ENCODE peak calls at places on chromosomes 16 and 17, in seven cellular contexts. V is heart left ventricle, W is heart right ventricle, J is OCI-LY7, B is choroid plexus epithelial cell, O is lower lobe of right lung, R is fibroblast of mammary gland. C is an unnamed sample.

GRCh38 chr17:78781339-78782304 is at the start of gene CYTH1:
- DNase-seq in O (peak), B (peak), J (peak), W (no peak), V (peak), R (peak), C (peak)

GRCh38 chr17:81513669-81514484 is 1.3 kb upstream of the ACTG1 start:
- DNase-seq in B (peak), J (peak), O (peak), W (peak), R (peak), V (peak), C (peak)

GRCh38 chr16:88088161-88088581 is 136.9 kb downstream of the BANP start:
- DNase-seq in W (no peak), B (no peak), R (no peak), O (no peak), V (no peak), J (no peak), C (no peak)

GRCh38 chr17:28505986-28506665 is at the start of gene FOXN1:
- DNase-seq in O (peak), V (no peak), R (no peak), W (no peak), B (no peak), J (no peak), C (no peak)

GRCh38 chr17:16199093-16199492 is 16.2 kb downstream of the NCOR1 start:
- DNase-seq in W (peak), O (no peak), R (no peak), J (peak), V (peak), B (peak), C (peak)

GRCh38 chr16:74852500-74852875 is 77.9 kb upstream of the FA2H start:
- DNase-seq in V (no peak), J (no peak), B (no peak), W (no peak), R (no peak), O (no peak), C (no peak)

GRCh38 chr17:71331754-71332153 is 789.1 kb upstream of the SOX9 start:
- DNase-seq in V (no peak), B (no peak), J (no peak), W (no peak), O (no peak), R (no peak), C (no peak)

GRCh38 chr16:20897897-20898296 is 2.3 kb downstream of the DCUN1D3 start:
- DNase-seq in O (no peak), B (no peak), V (no peak), R (no peak), W (no peak), J (no peak), C (peak)

GRCh38 chr16:23384878-23385277 is 68.1 kb downstream of the COG7 start:
- DNase-seq in J (no peak), W (no peak), R (no peak), V (no peak), B (no peak), O (no peak), C (no peak)

GRCh38 chr17:51119415-51120356 is 982 bp downstream of the SPAG9 start:
- DNase-seq in R (peak), J (peak), B (peak), O (peak), W (peak), V (peak), C (peak)
- TF ChIP-seq CTCF in R (peak), J (no peak), B (peak), O (no peak), W (peak), V (no peak), C (peak)

GRCh38 chr17:48587276-48588073 is 2.6 kb downstream of the HOXB3 start:
- DNase-seq in W (no peak), J (peak), B (no peak), O (no peak), V (no peak), R (no peak), C (peak)

GRCh38 chr17:48588074-48588415 is 2.0 kb downstream of the HOXB3 start:
- DNase-seq in J (no peak), R (no peak), W (no peak), V (no peak), B (no peak), O (no peak), C (no peak)

GRCh38 chr17:48583708-48584582 is 5.8 kb upstream of the HOXB4 start:
- DNase-seq in V (no peak), W (no peak), O (no peak), R (peak), J (no peak), B (no peak), C (no peak)

GRCh38 chr17:48588519-48588918 is 1.5 kb downstream of the HOXB3 start:
- DNase-seq in O (no peak), W (no peak), J (no peak), V (no peak), B (no peak), R (no peak), C (no peak)

DNA sequence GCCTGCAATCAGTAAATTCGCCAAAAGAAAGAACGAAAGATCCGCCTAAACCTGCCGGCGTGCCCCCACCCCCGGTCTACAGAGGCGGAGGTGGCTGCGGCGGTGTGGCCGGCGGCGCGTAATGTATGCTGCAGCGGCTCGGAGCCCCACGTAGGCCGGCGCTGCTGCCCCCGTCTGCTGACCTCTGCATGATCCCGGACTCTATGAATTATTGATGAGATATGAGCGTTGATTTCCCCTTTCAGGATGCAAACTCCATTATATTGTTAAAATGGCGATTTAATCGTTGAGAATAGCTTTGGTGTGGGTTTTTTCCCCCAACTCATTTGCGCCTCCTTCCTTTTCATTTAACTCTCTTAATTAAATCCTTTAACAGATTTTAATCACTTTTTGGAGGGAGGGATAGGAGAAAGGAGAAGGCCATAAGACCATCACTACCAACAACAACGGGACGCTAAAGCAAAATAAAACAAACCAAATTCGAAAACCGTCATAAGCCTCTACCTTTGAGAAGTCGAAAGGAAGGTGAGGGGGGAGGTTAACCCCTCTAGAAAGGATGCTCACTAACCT is 3.6 kb downstream of the HOXB3 start:
- DNase-seq in O (no peak), J (no peak), V (no peak), R (no peak), W (no peak), B (no peak), C (no peak)
- H3K4me3 ChIP-seq in O (peak), J (peak), V (peak), R (peak), W (peak), B (no peak), C (peak)

GRCh38 chr16:2486645-2487516 is 12.0 kb downstream of the TBC1D24 start:
- DNase-seq in O (peak), V (no peak), W (no peak), B (peak), R (no peak), J (peak), C (peak)
- TF ChIP-seq CTCF in O (peak), V (peak), W (peak), B (peak), R (no peak), J (peak), C (no peak)

GRCh38 chr17:14469971-14470370 is 169.1 kb downstream of the HS3ST3B1 start:
- DNase-seq in B (no peak), W (no peak), V (no peak), R (no peak), O (no peak), J (no peak), C (no peak)

GRCh38 chr17:14471052-14471451 is 170.2 kb downstream of the HS3ST3B1 start:
- DNase-seq in W (no peak), B (peak), O (no peak), R (peak), J (no peak), V (no peak), C (peak)

GRCh38 chr17:14468858-14469257 is 168.0 kb downstream of the HS3ST3B1 start:
- DNase-seq in O (no peak), W (no peak), J (no peak), V (no peak), B (no peak), R (no peak), C (no peak)

GRCh38 chr17:14470417-14470816 is 169.5 kb downstream of the HS3ST3B1 start:
- DNase-seq in V (no peak), B (no peak), J (no peak), O (no peak), W (no peak), R (no peak), C (no peak)

DNA sequence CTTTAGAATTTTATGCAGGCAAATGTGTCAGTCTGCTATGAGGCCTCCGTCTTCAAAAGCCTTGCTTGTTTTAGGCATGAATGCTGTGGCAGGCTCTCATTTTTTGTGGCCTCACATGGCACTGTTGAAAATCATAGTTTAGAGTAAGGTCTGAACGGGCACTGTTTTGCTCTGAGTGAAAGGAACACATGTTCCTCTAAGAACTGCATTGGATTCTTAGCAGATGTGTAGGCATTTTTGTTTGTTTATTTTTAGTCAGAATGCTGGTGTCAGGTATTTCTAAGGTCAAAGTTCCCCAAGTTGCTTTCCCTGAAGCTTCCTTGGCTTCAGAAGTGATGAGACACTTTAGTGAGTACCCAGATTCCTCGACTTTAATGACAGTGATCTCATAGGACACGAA is 173.7 kb downstream of the HS3ST3B1 start:
- DNase-seq in V (no peak), R (no peak), O (no peak), J (no peak), B (no peak), W (no peak), C (no peak)
- H3K4me3 ChIP-seq in V (no peak), R (no peak), O (no peak), J (no peak), B (no peak), W (no peak), C (no peak)

DNA sequence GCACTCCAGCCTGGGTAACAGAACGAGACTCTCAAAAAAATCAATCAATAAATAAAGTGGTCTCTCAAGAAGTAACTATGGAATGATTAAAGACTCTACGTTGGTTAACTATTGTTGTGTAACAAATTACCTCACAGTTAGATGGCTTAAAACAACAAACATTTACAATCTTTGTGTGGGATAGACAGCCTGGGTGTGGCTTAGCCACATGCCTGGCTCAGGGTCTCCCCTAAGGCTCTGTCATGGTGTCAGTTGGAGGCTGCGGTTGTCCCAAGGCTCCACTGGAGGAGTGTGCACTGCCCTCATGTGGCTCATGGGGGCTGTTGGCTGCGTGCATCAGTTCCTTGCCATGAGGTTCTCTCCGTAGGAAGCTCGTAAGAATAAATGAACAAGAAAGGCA is 294.5 kb downstream of the SNX29 start:
- DNase-seq in J (peak), O (no peak), W (no peak), V (no peak), B (peak), R (peak), C (peak)
- TF ChIP-seq CTCF in J (peak), O (peak), W (peak), V (no peak), B (peak), R (peak), C (peak)

GRCh38 chr17:55265434-55266021 is 768 bp downstream of the HLF start:
- DNase-seq in J (no peak), V (no peak), R (no peak), O (no peak), B (no peak), W (no peak), C (no peak)

GRCh38 chr17:55263565-55264272 is 1.0 kb upstream of the HLF start:
- DNase-seq in V (no peak), J (no peak), W (no peak), O (no peak), B (no peak), R (no peak), C (no peak)

GRCh38 chr17:55264640-55265298 is at the start of gene HLF:
- DNase-seq in B (peak), J (peak), W (peak), O (peak), V (peak), R (peak), C (peak)

GRCh38 chr17:55266051-55266957 is 1.5 kb downstream of the HLF start:
- DNase-seq in R (no peak), J (no peak), O (no peak), V (peak), W (no peak), B (no peak), C (no peak)

DNA sequence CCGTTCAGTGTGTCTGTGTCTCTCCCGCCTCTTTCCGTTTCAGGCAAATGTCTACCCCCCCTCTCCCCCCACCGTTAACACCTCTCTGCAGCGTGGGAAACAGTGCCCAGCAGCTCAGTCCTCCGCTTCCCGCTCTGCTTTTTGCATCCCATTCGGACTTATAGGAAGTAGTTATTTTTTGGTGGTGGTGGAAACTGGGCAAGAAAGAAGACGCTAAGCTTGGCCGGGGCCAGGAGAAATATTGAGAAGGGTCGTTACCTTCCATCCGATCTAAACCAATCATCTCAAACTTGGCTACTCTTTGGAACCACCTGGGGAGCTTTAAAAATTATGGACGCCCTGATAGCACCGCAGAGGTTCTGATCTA is 504 bp upstream of the HLF start:
- DNase-seq in B (no peak), J (no peak), O (no peak), R (no peak), V (no peak), W (no peak), C (no peak)
- H3K4me3 ChIP-seq in B (no peak), J (no peak), O (peak), R (no peak), V (peak), W (peak), C (no peak)

GRCh38 chr17:38562215-38562569 is 43.6 kb downstream of the SRCIN1 start:
- DNase-seq in R (no peak), J (no peak), W (no peak), V (no peak), O (peak), B (no peak), C (no peak)

GRCh38 chr17:38562903-38563302 is 42.8 kb downstream of the SRCIN1 start:
- DNase-seq in W (no peak), V (no peak), B (no peak), O (no peak), J (no peak), R (no peak), C (no peak)

GRCh38 chr17:38564254-38564605 is 41.5 kb downstream of the SRCIN1 start:
- DNase-seq in V (no peak), W (no peak), R (no peak), J (no peak), O (no peak), B (no peak), C (no peak)

GRCh38 chr17:38564869-38565268 is 40.9 kb downstream of the SRCIN1 start:
- DNase-seq in V (no peak), R (no peak), W (no peak), J (no peak), O (no peak), B (no peak), C (no peak)

DNA sequence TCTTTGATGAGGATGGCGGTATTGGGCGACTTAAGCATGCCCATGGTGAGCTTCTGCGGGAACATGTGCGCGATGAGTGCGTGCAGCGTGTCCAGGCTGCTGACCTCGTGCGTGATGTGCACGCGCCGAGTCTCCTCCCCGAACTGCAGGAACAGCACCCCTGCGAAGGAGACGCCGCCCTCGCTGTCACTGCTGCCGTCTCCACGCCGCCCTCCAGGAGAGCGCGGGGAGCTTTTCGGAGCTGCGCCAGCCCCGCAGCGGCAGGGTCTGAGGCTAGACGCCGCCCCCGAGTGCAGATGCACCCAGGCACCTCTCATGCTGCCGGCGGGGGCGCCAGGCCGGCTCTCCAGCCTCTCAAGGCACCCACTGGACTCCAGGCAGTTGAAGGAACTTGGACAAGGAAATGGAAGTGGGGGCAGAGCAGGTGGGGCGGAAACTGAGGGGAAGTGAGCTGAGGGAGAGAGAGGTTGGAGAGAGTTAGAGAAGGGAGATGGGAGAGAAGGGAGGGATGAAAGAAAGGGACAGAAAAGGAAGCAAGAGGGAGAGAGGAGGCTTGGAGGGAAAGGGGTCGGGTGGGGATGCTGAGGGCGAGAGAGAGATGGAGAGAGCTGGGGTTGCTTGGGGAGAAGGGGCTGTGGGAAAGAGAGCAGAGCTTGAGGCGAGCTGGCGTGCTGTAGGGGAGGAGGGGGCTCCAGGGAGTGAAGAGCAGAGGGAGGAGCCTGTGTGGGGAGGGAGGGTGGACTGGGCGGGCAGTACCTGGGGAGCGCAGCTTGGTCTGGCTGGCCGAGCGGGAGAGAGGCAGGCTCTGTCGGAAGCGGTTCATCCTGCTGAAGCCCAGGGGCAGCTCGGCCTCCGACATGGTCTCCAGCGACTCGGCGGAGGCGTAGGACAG is 42.1 kb downstream of the SRCIN1 start:
- DNase-seq in R (no peak), W (no peak), O (no peak), B (no peak), J (no peak), V (no peak), C (no peak)
- TF ChIP-seq CTCF in R (no peak), W (no peak), O (no peak), B (no peak), J (peak), V (no peak), C (no peak)